ENCODE peak calls at places on chromosomes 4 and X, in five cellular contexts. A is fibroblast of lung, V is choroid plexus epithelial cell, H is upper lobe of right lung, E is GM12865. K is an unnamed sample.

GRCh38 chrX:30196322-30196721 is 19.0 kb upstream of the MAGEB2 start:
- DNase-seq in H (no peak), E (peak; percentile 11), V (peak; percentile 33), A (peak; percentile 4), K (no peak)

GRCh38 chr4:133147922-133148689 is 988 bp upstream of the PCDH10 start:
- DNase-seq in V (peak; percentile 61), A (peak; percentile 79), H (peak; percentile 64), E (no peak), K (no peak)

GRCh38 chr4:1872918-1873269 is 1.7 kb downstream of the NSD2 start:
- DNase-seq in V (peak; percentile 40), E (peak; percentile 82), H (no peak), A (peak; percentile 82), K (no peak)

GRCh38 chr4:81919238-81919637 is 447.5 kb upstream of the RASGEF1B start:
- DNase-seq in V (peak; percentile 6), A (no peak), H (no peak), E (peak; percentile 24), K (no peak)

GRCh38 chrX:99172958-99173357 is 1237.1 kb downstream of the PCDH19 start:
- DNase-seq in H (no peak), A (no peak), V (no peak), E (no peak), K (no peak)

GRCh38 chrX:2495595-2495994 is 5.2 kb downstream of the DHRSX start:
- DNase-seq in E (no peak), H (peak; percentile 47), A (no peak), V (no peak), K (no peak)

GRCh38 chr4:98928131-98928504 is 815 bp downstream of the EIF4E start:
- DNase-seq in E (peak; percentile 92), V (peak; percentile 85), A (peak; percentile 84), H (peak; percentile 80), K (peak; percentile 79)

GRCh38 chr4:84957509-84958420 is 8.7 kb downstream of the WDFY3 start:
- DNase-seq in E (no peak), H (no peak), V (no peak), A (peak; percentile 69), K (no peak)

GRCh38 chr4:138242076-138242829 is at the start of gene SLC7A11:
- DNase-seq in H (no peak), A (peak; percentile 99), V (peak; percentile 99), E (peak; percentile 97), K (peak; percentile 84)

GRCh38 chrX:100635989-100636320 is 651 bp downstream of the TSPAN6 start:
- DNase-seq in E (no peak), A (no peak), H (no peak), V (no peak), K (no peak)

GRCh38 chrX:132622130-132622529 is 133.3 kb upstream of the MBNL3 start:
- DNase-seq in H (no peak), V (peak; percentile 22), A (peak; percentile 71), E (no peak), K (no peak)

GRCh38 chr4:71713611-71714203 is 70.2 kb downstream of the GC start:
- DNase-seq in H (no peak), A (peak; percentile 52), V (peak; percentile 75), E (peak; percentile 34), K (no peak)

GRCh38 chr4:186948361-186949291 is 225.0 kb upstream of the FAT1 start:
- DNase-seq in A (peak; percentile 75), V (peak; percentile 54), E (no peak), H (no peak), K (no peak)

GRCh38 chrX:150761819-150762216 is 68.6 kb downstream of the MTMR1 start:
- DNase-seq in A (no peak), V (no peak), H (no peak), E (no peak), K (no peak)

GRCh38 chr4:153634737-153635353 is 49.2 kb upstream of the TLR2 start:
- DNase-seq in E (no peak), H (no peak), V (peak; percentile 63), A (peak; percentile 17), K (no peak)
- TF ChIP-seq CTCF in E (peak; percentile 42), H (peak; percentile 69), V (peak; percentile 74), A (peak; percentile 76), K (peak; percentile 88)

GRCh38 chr4:107166181-107166580 is 130.1 kb upstream of the DKK2 start:
- DNase-seq in H (no peak), V (peak; percentile 48), E (no peak), A (no peak), K (no peak)

GRCh38 chr4:107164962-107165361 is 128.8 kb upstream of the DKK2 start:
- DNase-seq in E (no peak), A (no peak), H (no peak), V (no peak), K (no peak)

GRCh38 chr4:107167051-107167450 is 130.9 kb upstream of the DKK2 start:
- DNase-seq in A (no peak), H (no peak), V (no peak), E (no peak), K (no peak)
- TF ChIP-seq CTCF in A (no peak), H (no peak), V (no peak), E (no peak), K (no peak)

GRCh38 chr4:184756399-184756798 is 22.5 kb upstream of the CENPU start:
- DNase-seq in V (peak; percentile 91), H (no peak), E (no peak), A (peak; percentile 51), K (no peak)
- TF ChIP-seq CTCF in V (peak; percentile 31), H (no peak), E (no peak), A (no peak), K (no peak)

GRCh38 chrX:68945603-68946228 is 116.9 kb downstream of the EFNB1 start:
- DNase-seq in H (no peak), A (peak; percentile 58), E (peak; percentile 6), V (peak; percentile 70), K (no peak)
- TF ChIP-seq CTCF in H (no peak), A (peak; percentile 26), E (peak; percentile 23), V (peak; percentile 54), K (peak; percentile 17)

GRCh38 chrX:40173662-40174593 is 76.2 kb upstream of the BCOR start:
- DNase-seq in A (peak; percentile 8), V (peak; percentile 42), E (peak; percentile 85), H (peak; percentile 83), K (no peak)
- TF ChIP-seq CTCF in A (no peak), V (no peak), E (no peak), H (no peak), K (no peak)

GRCh38 chr4:139403457-139403856 is 50.5 kb upstream of the RAB33B start:
- DNase-seq in E (no peak), H (no peak), A (no peak), V (peak; percentile 35), K (no peak)
- TF ChIP-seq CTCF in E (no peak), H (no peak), A (no peak), V (peak; percentile 21), K (peak; percentile 22)

GRCh38 chr4:184251680-184252000 is 34.0 kb upstream of the ENPP6 start:
- DNase-seq in A (no peak), H (no peak), V (no peak), E (no peak), K (no peak)

GRCh38 chr4:184253072-184253420 is 35.4 kb upstream of the ENPP6 start:
- DNase-seq in A (no peak), E (no peak), V (no peak), H (no peak), K (no peak)

GRCh38 chr4:184252136-184253071 is 34.7 kb upstream of the ENPP6 start:
- DNase-seq in E (no peak), H (no peak), V (no peak), A (no peak), K (no peak)

GRCh38 chr4:184248216-184248615 is 30.5 kb upstream of the ENPP6 start:
- DNase-seq in H (no peak), A (no peak), E (no peak), V (peak; percentile 55), K (no peak)

DNA sequence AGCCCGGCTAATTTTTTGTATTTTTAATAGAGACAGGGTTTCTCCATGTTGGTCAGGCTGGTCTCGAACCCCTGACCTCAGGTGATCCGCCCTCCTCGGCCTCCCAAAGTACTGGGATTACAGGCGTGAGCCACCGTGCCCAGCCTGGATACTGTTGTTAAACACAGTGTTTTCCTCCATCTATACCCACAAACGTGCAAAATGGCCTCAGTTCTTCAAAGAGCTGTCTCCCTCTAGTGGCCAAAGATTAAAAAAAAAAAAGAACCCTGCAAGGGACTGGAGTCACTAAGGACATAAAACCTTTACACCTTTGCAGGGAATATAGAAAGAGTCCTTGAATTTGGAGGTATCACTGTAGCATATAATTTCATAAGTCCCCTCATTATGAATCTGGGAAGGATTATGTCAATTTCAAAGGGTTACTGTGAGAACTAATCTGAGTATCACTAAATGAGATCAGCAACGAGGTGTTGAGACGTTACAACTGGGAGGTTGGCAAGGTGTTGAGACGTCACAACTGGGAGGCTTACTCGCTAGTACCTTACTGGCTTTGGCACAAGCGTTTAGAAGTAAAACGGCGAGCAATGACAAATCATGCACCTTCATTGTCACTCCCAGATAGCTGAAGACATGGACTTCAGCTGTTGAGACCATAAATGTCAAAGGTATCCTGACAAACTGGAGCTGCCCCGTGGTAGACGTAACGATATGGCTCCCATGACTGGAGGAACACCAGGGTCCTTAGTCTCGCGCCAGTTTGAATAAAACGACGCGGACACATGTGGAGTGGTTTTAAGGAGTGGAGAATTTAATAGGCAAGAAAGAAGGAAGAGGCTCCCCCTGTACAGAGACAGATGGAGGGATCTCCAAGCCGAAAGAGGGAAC is 33.4 kb upstream of the ENPP6 start:
- DNase-seq in E (peak; percentile 73), A (peak; percentile 43), H (no peak), V (peak; percentile 77), K (no peak)
- TF ChIP-seq CTCF in E (peak; percentile 55), A (peak; percentile 38), H (peak; percentile 68), V (peak; percentile 60), K (peak; percentile 80)

K was measured in CD14-positive monocyte.